ENCODE peak calls at places on chromosomes 13 and 19, in eight cellular contexts. One of them, this sample, is unnamed.
A peak's percentile ranks its signal among the peaks of the same experiment; 100 is the strongest.

GRCh38 chr13:23629566-23630272 is 59.5 kb downstream of the TNFRSF19 start:
- DNase-seq in body of pancreas: peak; percentile 39
- DNase-seq in neural progenitor cell: no peak
- DNase-seq in transverse colon: no peak
- DNase-seq in astrocyte of the spinal cord: no peak
- DNase-seq in left ventricle myocardium inferior: no peak
- DNase-seq in GM06990: no peak
- DNase-seq in fibroblast of villous mesenchyme: no peak
- DNase-seq in this sample: no peak

GRCh38 chr13:54949735-54950134 is 1921.1 kb downstream of the OLFM4 start:
- DNase-seq in neural progenitor cell: no peak
- DNase-seq in left ventricle myocardium inferior: no peak
- DNase-seq in astrocyte of the spinal cord: no peak
- DNase-seq in transverse colon: no peak
- DNase-seq in GM06990: no peak
- DNase-seq in body of pancreas: no peak
- DNase-seq in fibroblast of villous mesenchyme: no peak
- DNase-seq in this sample: no peak

GRCh38 chr13:87677334-87678234 is 6.4 kb downstream of the SLITRK5 start:
- DNase-seq in neural progenitor cell: peak; percentile 82
- DNase-seq in GM06990: no peak
- DNase-seq in astrocyte of the spinal cord: peak; percentile 27
- DNase-seq in left ventricle myocardium inferior: no peak
- DNase-seq in fibroblast of villous mesenchyme: no peak
- DNase-seq in transverse colon: peak; percentile 14
- DNase-seq in body of pancreas: peak; percentile 51
- DNase-seq in this sample: no peak

GRCh38 chr13:109652536-109652935 is 133.8 kb downstream of the IRS2 start:
- DNase-seq in transverse colon: no peak
- DNase-seq in neural progenitor cell: no peak
- DNase-seq in fibroblast of villous mesenchyme: no peak
- DNase-seq in left ventricle myocardium inferior: no peak
- DNase-seq in astrocyte of the spinal cord: no peak
- DNase-seq in GM06990: no peak
- DNase-seq in body of pancreas: no peak
- DNase-seq in this sample: no peak

GRCh38 chr13:99992912-99993311 is 11.3 kb downstream of the ZIC2 start:
- DNase-seq in fibroblast of villous mesenchyme: no peak
- DNase-seq in body of pancreas: no peak
- DNase-seq in astrocyte of the spinal cord: peak; percentile 83
- DNase-seq in neural progenitor cell: no peak
- DNase-seq in GM06990: no peak
- DNase-seq in transverse colon: no peak
- DNase-seq in left ventricle myocardium inferior: no peak
- DNase-seq in this sample: no peak

GRCh38 chr19:51702103-51702753 is 9.1 kb downstream of the SPACA6 start:
- DNase-seq in GM06990: no peak
- DNase-seq in fibroblast of villous mesenchyme: peak; percentile 42
- DNase-seq in body of pancreas: peak; percentile 95
- DNase-seq in astrocyte of the spinal cord: peak; percentile 55
- DNase-seq in transverse colon: peak; percentile 84
- DNase-seq in left ventricle myocardium inferior: peak; percentile 77
- DNase-seq in neural progenitor cell: peak; percentile 85
- DNase-seq in this sample: peak; percentile 36

GRCh38 chr19:46759817-46760333 is 13.6 kb upstream of the STRN4 start:
- DNase-seq in left ventricle myocardium inferior: no peak
- DNase-seq in fibroblast of villous mesenchyme: peak; percentile 87
- DNase-seq in neural progenitor cell: no peak
- DNase-seq in transverse colon: no peak
- DNase-seq in body of pancreas: no peak
- DNase-seq in GM06990: no peak
- DNase-seq in astrocyte of the spinal cord: peak; percentile 58
- DNase-seq in this sample: peak; percentile 85

GRCh38 chr13:33250594-33250993 is 35.0 kb downstream of the STARD13 start:
- DNase-seq in GM06990: no peak
- DNase-seq in body of pancreas: no peak
- DNase-seq in astrocyte of the spinal cord: no peak
- DNase-seq in neural progenitor cell: no peak
- DNase-seq in left ventricle myocardium inferior: no peak
- DNase-seq in transverse colon: no peak
- DNase-seq in fibroblast of villous mesenchyme: peak; percentile 61
- DNase-seq in this sample: peak; percentile 55

GRCh38 chr13:76968041-76968440 is 19.7 kb downstream of the ACOD1 start:
- DNase-seq in GM06990: no peak
- DNase-seq in body of pancreas: no peak
- DNase-seq in transverse colon: no peak
- DNase-seq in astrocyte of the spinal cord: no peak
- DNase-seq in left ventricle myocardium inferior: no peak
- DNase-seq in fibroblast of villous mesenchyme: no peak
- DNase-seq in neural progenitor cell: no peak
- DNase-seq in this sample: no peak

GRCh38 chr19:19447536-19448237 is 42.2 kb downstream of the GATAD2A start:
- DNase-seq in body of pancreas: peak; percentile 19
- DNase-seq in GM06990: no peak
- DNase-seq in neural progenitor cell: no peak
- DNase-seq in transverse colon: no peak
- DNase-seq in astrocyte of the spinal cord: no peak
- DNase-seq in fibroblast of villous mesenchyme: no peak
- DNase-seq in left ventricle myocardium inferior: no peak
- DNase-seq in this sample: peak; percentile 41

GRCh38 chr13:48985751-48986150 is 10.0 kb downstream of the FNDC3A start:
- DNase-seq in transverse colon: no peak
- DNase-seq in left ventricle myocardium inferior: no peak
- DNase-seq in body of pancreas: no peak
- DNase-seq in fibroblast of villous mesenchyme: peak; percentile 78
- DNase-seq in neural progenitor cell: no peak
- DNase-seq in astrocyte of the spinal cord: no peak
- DNase-seq in GM06990: no peak
- DNase-seq in this sample: no peak

GRCh38 chr13:80196756-80197155 is 144.2 kb downstream of the SPRY2 start:
- DNase-seq in GM06990: no peak
- DNase-seq in left ventricle myocardium inferior: no peak
- DNase-seq in body of pancreas: no peak
- DNase-seq in astrocyte of the spinal cord: no peak
- DNase-seq in fibroblast of villous mesenchyme: no peak
- DNase-seq in transverse colon: no peak
- DNase-seq in neural progenitor cell: no peak
- DNase-seq in this sample: no peak

GRCh38 chr19:32387701-32388392 is 17.7 kb upstream of the DPY19L3 start:
- DNase-seq in body of pancreas: peak; percentile 29
- DNase-seq in fibroblast of villous mesenchyme: peak; percentile 86
- DNase-seq in neural progenitor cell: no peak
- DNase-seq in GM06990: no peak
- DNase-seq in transverse colon: peak; percentile 59
- DNase-seq in astrocyte of the spinal cord: peak; percentile 70
- DNase-seq in left ventricle myocardium inferior: no peak
- DNase-seq in this sample: peak; percentile 94

GRCh38 chr19:23391239-23391638 is 4.0 kb downstream of the ZNF91 start:
- DNase-seq in fibroblast of villous mesenchyme: peak; percentile 43
- DNase-seq in GM06990: no peak
- DNase-seq in transverse colon: no peak
- DNase-seq in astrocyte of the spinal cord: no peak
- DNase-seq in left ventricle myocardium inferior: no peak
- DNase-seq in body of pancreas: no peak
- DNase-seq in neural progenitor cell: no peak
- DNase-seq in this sample: no peak

GRCh38 chr19:13929956-13930355 is 8.3 kb downstream of the PODNL1 start:
- DNase-seq in fibroblast of villous mesenchyme: no peak
- DNase-seq in left ventricle myocardium inferior: no peak
- DNase-seq in neural progenitor cell: no peak
- DNase-seq in astrocyte of the spinal cord: no peak
- DNase-seq in body of pancreas: no peak
- DNase-seq in transverse colon: no peak
- DNase-seq in GM06990: no peak
- DNase-seq in this sample: no peak

GRCh38 chr19:495440-496332 is 600 bp upstream of the MADCAM1 start:
- DNase-seq in astrocyte of the spinal cord: peak; percentile 20
- DNase-seq in GM06990: peak; percentile 66
- DNase-seq in body of pancreas: no peak
- DNase-seq in fibroblast of villous mesenchyme: no peak
- DNase-seq in neural progenitor cell: peak; percentile 62
- DNase-seq in left ventricle myocardium inferior: no peak
- DNase-seq in transverse colon: no peak
- DNase-seq in this sample: no peak

GRCh38 chr19:33039108-33039599 is 25.5 kb downstream of the RHPN2 start:
- DNase-seq in body of pancreas: no peak
- DNase-seq in astrocyte of the spinal cord: no peak
- DNase-seq in transverse colon: no peak
- DNase-seq in fibroblast of villous mesenchyme: no peak
- DNase-seq in left ventricle myocardium inferior: no peak
- DNase-seq in GM06990: no peak
- DNase-seq in neural progenitor cell: no peak
- DNase-seq in this sample: no peak

GRCh38 chr13:114272977-114273376 is 8.4 kb upstream of the UPF3A start:
- DNase-seq in left ventricle myocardium inferior: no peak
- DNase-seq in transverse colon: no peak
- DNase-seq in body of pancreas: no peak
- DNase-seq in astrocyte of the spinal cord: no peak
- DNase-seq in neural progenitor cell: no peak
- DNase-seq in GM06990: no peak
- DNase-seq in fibroblast of villous mesenchyme: no peak
- DNase-seq in this sample: no peak

GRCh38 chr19:4916292-4917082 is 7.2 kb downstream of the UHRF1 start:
- DNase-seq in body of pancreas: no peak
- DNase-seq in fibroblast of villous mesenchyme: no peak
- DNase-seq in transverse colon: peak; percentile 22
- DNase-seq in left ventricle myocardium inferior: no peak
- DNase-seq in neural progenitor cell: no peak
- DNase-seq in astrocyte of the spinal cord: no peak
- DNase-seq in GM06990: peak; percentile 36
- DNase-seq in this sample: no peak

DNA sequence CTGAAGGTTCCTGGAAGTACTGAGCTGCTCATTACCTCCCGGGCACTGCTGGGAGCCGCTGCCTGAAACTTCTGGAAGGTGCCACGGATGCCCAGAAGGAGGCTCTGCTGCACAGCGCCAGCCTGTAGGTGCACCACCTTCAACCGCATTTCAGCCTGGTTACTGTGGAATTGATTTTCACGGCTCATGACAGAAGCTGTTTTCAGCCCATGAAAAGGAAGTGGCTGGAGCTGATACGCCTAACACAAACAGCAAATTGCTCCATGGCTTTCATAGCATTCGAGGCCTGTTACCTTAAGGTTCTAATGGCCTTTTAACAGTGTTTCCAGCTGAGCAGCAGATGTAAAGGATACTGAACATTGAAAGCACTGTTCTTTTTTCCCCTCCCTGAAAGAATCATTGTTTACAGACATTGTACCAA is 22.0 kb downstream of the GPC6 start:
- DNase-seq in neural progenitor cell: peak; percentile 73
- DNase-seq in GM06990: no peak
- DNase-seq in astrocyte of the spinal cord: peak; percentile 88
- DNase-seq in left ventricle myocardium inferior: no peak
- DNase-seq in transverse colon: no peak
- DNase-seq in fibroblast of villous mesenchyme: peak; percentile 28
- DNase-seq in body of pancreas: peak; percentile 85
- DNase-seq in this sample: peak; percentile 35
- TF ChIP-seq CTCF in neural progenitor cell: peak; percentile 63
- TF ChIP-seq CTCF in GM06990: no peak
- TF ChIP-seq CTCF in astrocyte of the spinal cord: peak; percentile 76
- TF ChIP-seq CTCF in left ventricle myocardium inferior: no peak
- TF ChIP-seq CTCF in transverse colon: no peak
- TF ChIP-seq CTCF in fibroblast of villous mesenchyme: peak; percentile 27
- TF ChIP-seq CTCF in body of pancreas: peak; percentile 59
- TF ChIP-seq CTCF in this sample: no peak

DNA sequence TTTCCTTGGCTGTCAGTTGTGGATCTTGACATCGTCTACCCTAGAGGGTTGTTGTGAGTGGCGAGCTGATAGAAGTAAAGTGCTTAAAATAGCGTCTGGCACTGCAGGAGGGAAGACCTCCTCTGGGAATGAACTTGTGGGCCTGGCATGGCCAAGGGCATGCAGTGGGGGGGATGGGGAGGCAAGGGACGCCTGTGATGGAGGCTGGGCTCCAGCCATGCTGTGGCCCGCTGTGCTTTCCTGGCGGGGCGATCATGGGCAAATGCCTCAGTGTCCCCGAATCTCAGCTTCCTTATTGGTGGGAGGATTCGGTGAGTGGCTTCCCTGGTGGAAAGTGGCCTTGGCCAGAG is 10.7 kb downstream of the CARM1 start:
- DNase-seq in left ventricle myocardium inferior: peak; percentile 48
- DNase-seq in transverse colon: no peak
- DNase-seq in body of pancreas: no peak
- DNase-seq in GM06990: no peak
- DNase-seq in neural progenitor cell: no peak
- DNase-seq in fibroblast of villous mesenchyme: no peak
- DNase-seq in astrocyte of the spinal cord: no peak
- DNase-seq in this sample: no peak
- H3K4me3 ChIP-seq in left ventricle myocardium inferior: peak overlapping the region; percentile 23
- H3K4me3 ChIP-seq in transverse colon: no peak overlapping the region
- H3K4me3 ChIP-seq in body of pancreas: no peak overlapping the region
- H3K4me3 ChIP-seq in GM06990: no peak overlapping the region
- H3K4me3 ChIP-seq in neural progenitor cell: no peak overlapping the region
- H3K4me3 ChIP-seq in fibroblast of villous mesenchyme: no peak overlapping the region
- H3K4me3 ChIP-seq in astrocyte of the spinal cord: no peak overlapping the region
- H3K4me3 ChIP-seq in this sample: no peak overlapping the region

GRCh38 chr19:8340341-8341096 is 2.5 kb downstream of the KANK3 start:
- DNase-seq in body of pancreas: no peak
- DNase-seq in fibroblast of villous mesenchyme: peak; percentile 96
- DNase-seq in astrocyte of the spinal cord: no peak
- DNase-seq in neural progenitor cell: peak; percentile 44
- DNase-seq in GM06990: no peak
- DNase-seq in transverse colon: peak; percentile 30
- DNase-seq in left ventricle myocardium inferior: peak; percentile 76
- DNase-seq in this sample: no peak
- TF ChIP-seq CTCF in body of pancreas: no peak
- TF ChIP-seq CTCF in fibroblast of villous mesenchyme: peak; percentile 32
- TF ChIP-seq CTCF in astrocyte of the spinal cord: no peak
- TF ChIP-seq CTCF in neural progenitor cell: peak; percentile 25
- TF ChIP-seq CTCF in GM06990: no peak
- TF ChIP-seq CTCF in transverse colon: no peak
- TF ChIP-seq CTCF in left ventricle myocardium inferior: peak; percentile 52
- TF ChIP-seq CTCF in this sample: no peak

GRCh38 chr19:39428309-39429112 is 7.2 kb downstream of the RPS16 start:
- DNase-seq in astrocyte of the spinal cord: peak; percentile 95
- DNase-seq in GM06990: no peak
- DNase-seq in body of pancreas: peak; percentile 43
- DNase-seq in fibroblast of villous mesenchyme: peak; percentile 96
- DNase-seq in neural progenitor cell: peak; percentile 91
- DNase-seq in transverse colon: peak; percentile 51
- DNase-seq in left ventricle myocardium inferior: peak; percentile 74
- DNase-seq in this sample: peak; percentile 85
- H3K4me3 ChIP-seq in astrocyte of the spinal cord: no peak overlapping the region
- H3K4me3 ChIP-seq in GM06990: no peak overlapping the region
- H3K4me3 ChIP-seq in body of pancreas: no peak overlapping the region
- H3K4me3 ChIP-seq in fibroblast of villous mesenchyme: no peak overlapping the region
- H3K4me3 ChIP-seq in neural progenitor cell: no peak overlapping the region
- H3K4me3 ChIP-seq in transverse colon: no peak overlapping the region
- H3K4me3 ChIP-seq in left ventricle myocardium inferior: peak overlapping the region; percentile 48
- H3K4me3 ChIP-seq in this sample: no peak overlapping the region

DNA sequence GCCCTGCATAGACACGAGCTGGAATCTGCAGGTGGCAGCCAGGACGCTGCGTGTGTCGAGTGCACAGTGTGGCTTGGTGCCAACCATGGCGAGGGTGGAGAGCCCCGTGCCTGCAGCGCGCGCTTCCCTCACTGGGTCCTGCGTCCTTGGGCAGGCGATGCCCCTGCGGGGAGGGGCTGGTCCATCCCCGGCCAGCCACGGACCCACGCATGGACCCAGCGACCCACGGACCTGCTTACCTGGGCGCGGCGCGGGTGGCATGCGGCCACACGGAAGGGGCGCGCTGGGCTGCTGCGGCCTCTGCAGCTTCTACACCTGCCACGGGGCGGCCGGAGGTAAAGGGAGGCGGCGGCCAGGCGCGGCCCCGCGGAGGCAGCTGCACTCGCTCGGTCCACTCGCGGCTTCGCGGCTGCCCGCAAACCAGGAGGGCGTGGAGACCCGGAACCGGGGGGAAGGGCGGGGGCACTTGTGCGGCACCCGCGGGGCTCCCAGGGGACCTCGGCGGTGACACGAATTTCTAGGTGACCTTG is 569 bp upstream of the MCF2L start:
- DNase-seq in transverse colon: peak; percentile 70
- DNase-seq in GM06990: no peak
- DNase-seq in left ventricle myocardium inferior: peak; percentile 55
- DNase-seq in fibroblast of villous mesenchyme: no peak
- DNase-seq in astrocyte of the spinal cord: no peak
- DNase-seq in neural progenitor cell: peak; percentile 43
- DNase-seq in body of pancreas: peak; percentile 87
- DNase-seq in this sample: no peak
- TF ChIP-seq CTCF in transverse colon: no peak
- TF ChIP-seq CTCF in GM06990: no peak
- TF ChIP-seq CTCF in left ventricle myocardium inferior: peak; percentile 27
- TF ChIP-seq CTCF in fibroblast of villous mesenchyme: no peak
- TF ChIP-seq CTCF in astrocyte of the spinal cord: no peak
- TF ChIP-seq CTCF in neural progenitor cell: peak; percentile 7
- TF ChIP-seq CTCF in body of pancreas: peak; percentile 42
- TF ChIP-seq CTCF in this sample: no peak